ENCODE peak calls at places on chromosomes 6 and 20, in five cellular contexts. M is AG10803, T is GM13976, U is kidney, W is glutamatergic neuron. A is an unnamed sample.

GRCh38 chr6:63773200-63773599 is 137.6 kb downstream of the PHF3 start:
- DNase-seq in M (no peak), T (no peak), U (no peak), W (no peak), A (no peak)

GRCh38 chr6:76770166-76770565 is 693.1 kb downstream of the HTR1B start:
- DNase-seq in M (no peak), T (no peak), U (no peak), W (no peak), A (no peak)

GRCh38 chr20:676315-676937 is 824 bp upstream of the SCRT2 start:
- DNase-seq in M (no peak), T (no peak), U (no peak), W (peak; percentile 47), A (no peak)

GRCh38 chr20:20364016-20364746 is 3.7 kb upstream of the INSM1 start:
- DNase-seq in M (no peak), T (no peak), U (no peak), W (peak; percentile 82), A (no peak)

GRCh38 chr6:141321486-141322347 is 811.0 kb upstream of the GJE1 start:
- DNase-seq in M (peak; percentile 45), T (no peak), U (no peak), W (no peak), A (no peak)

GRCh38 chr6:164408868-164409267 is 900.5 kb downstream of the C6orf118 start:
- DNase-seq in M (no peak), T (no peak), U (no peak), W (no peak), A (no peak)

GRCh38 chr20:22974354-22974753 is 60.8 kb upstream of the SSTR4 start:
- DNase-seq in M (no peak), T (no peak), U (no peak), W (no peak), A (peak; percentile 53)

GRCh38 chr20:53428997-53429396 is 164.6 kb downstream of the ZNF217 start:
- DNase-seq in M (no peak), T (no peak), U (no peak), W (no peak), A (no peak)

GRCh38 chr6:43278524-43279078 is 19.5 kb upstream of the SLC22A7 start:
- DNase-seq in M (peak; percentile 39), T (no peak), U (no peak), W (no peak), A (no peak)

GRCh38 chr20:24991897-24992419 is 593 bp downstream of the APMAP start:
- DNase-seq in M (no peak), T (no peak), U (peak; percentile 85), W (peak; percentile 49), A (no peak)

GRCh38 chr20:64077094-64077493 is 2.2 kb downstream of the RGS19 start:
- DNase-seq in M (no peak), T (peak; percentile 75), U (peak; percentile 78), W (no peak), A (no peak)

GRCh38 chr20:19710336-19710721 is 47.7 kb upstream of the RIN2 start:
- DNase-seq in M (no peak), T (no peak), U (no peak), W (no peak), A (no peak)

GRCh38 chr6:96626749-96627353 is 63.9 kb downstream of the FHL5 start:
- DNase-seq in M (peak; percentile 38), T (peak; percentile 46), U (no peak), W (no peak), A (peak; percentile 31)

GRCh38 chr20:49853640-49854039 is 41.0 kb downstream of the SLC9A8 start:
- DNase-seq in M (peak; percentile 72), T (no peak), U (no peak), W (peak; percentile 27), A (peak; percentile 73)

GRCh38 chr6:34056301-34056700 is 89.6 kb downstream of the GRM4 start:
- DNase-seq in M (peak; percentile 76), T (peak; percentile 63), U (peak; percentile 93), W (peak; percentile 49), A (no peak)

GRCh38 chr20:59144179-59144830 is 19.3 kb upstream of the ZNF831 start:
- DNase-seq in M (no peak), T (no peak), U (no peak), W (no peak), A (no peak)

GRCh38 chr20:63652192-63652980 is 838 bp downstream of the STMN3 start:
- DNase-seq in M (no peak), T (no peak), U (peak; percentile 89), W (peak; percentile 88), A (no peak)

GRCh38 chr20:43959079-43959919 is 44.6 kb downstream of the TOX2 start:
- DNase-seq in M (peak; percentile 41), T (no peak), U (no peak), W (no peak), A (peak; percentile 53)

GRCh38 chr6:140043762-140044378 is 669.4 kb upstream of the CITED2 start:
- DNase-seq in M (peak; percentile 39), T (no peak), U (no peak), W (no peak), A (peak; percentile 67)

GRCh38 chr20:43849496-43850197 is 65.0 kb upstream of the TOX2 start:
- DNase-seq in M (peak; percentile 28), T (no peak), U (no peak), W (no peak), A (peak; percentile 86)

GRCh38 chr20:31663838-31664695 is 26.4 kb downstream of the COX4I2 start:
- DNase-seq in M (no peak), T (no peak), U (no peak), W (no peak), A (no peak)

GRCh38 chr20:62357681-62358080 is 9.4 kb downstream of the LAMA5 start:
- DNase-seq in M (no peak), T (no peak), U (peak; percentile 73), W (peak; percentile 61), A (no peak)

GRCh38 chr6:158593670-158594069 is 33.8 kb downstream of the TMEM181 start:
- DNase-seq in M (no peak), T (no peak), U (no peak), W (no peak), A (no peak)

GRCh38 chr6:158597565-158597964 is 37.7 kb downstream of the TMEM181 start:
- DNase-seq in M (no peak), T (no peak), U (no peak), W (no peak), A (no peak)

GRCh38 chr6:158591134-158591809 is 31.4 kb downstream of the TMEM181 start:
- DNase-seq in M (no peak), T (no peak), U (no peak), W (peak; percentile 69), A (no peak)

GRCh38 chr6:158596861-158597260 is 37.0 kb downstream of the TMEM181 start:
- DNase-seq in M (no peak), T (no peak), U (no peak), W (peak; percentile 69), A (no peak)

DNA sequence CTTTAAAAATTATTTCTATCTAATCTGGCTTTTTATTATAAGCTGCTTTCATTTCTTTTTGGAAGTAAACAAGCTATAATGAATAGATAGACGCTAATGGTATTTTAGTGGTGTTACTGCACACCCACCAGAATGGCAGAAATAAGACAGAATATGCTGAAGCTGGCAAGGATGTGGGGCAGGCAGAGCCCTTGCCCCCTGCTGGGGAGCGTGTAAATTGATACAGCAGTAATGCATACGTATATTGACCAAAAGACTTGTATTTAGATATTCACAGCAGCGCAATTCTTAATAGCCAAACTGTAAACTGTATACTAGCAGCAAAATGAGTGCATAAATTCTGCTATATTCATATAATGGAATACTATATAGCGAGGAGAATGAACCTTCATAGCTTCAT is 35.3 kb downstream of the TMEM181 start:
- DNase-seq in M (peak; percentile 3), T (no peak), U (no peak), W (no peak), A (no peak)
- TF ChIP-seq CTCF in M (peak; percentile 32), T (no peak), U (no peak), W (peak; percentile 29), A (peak; percentile 19)

GRCh38 chr6:83518946-83519489 is 6.7 kb downstream of the PRSS35 start:
- DNase-seq in M (peak; percentile 50), T (no peak), U (no peak), W (no peak), A (peak; percentile 11)
- TF ChIP-seq CTCF in M (peak; percentile 57), T (no peak), U (no peak), W (no peak), A (no peak)

GRCh38 chr6:3412779-3413500 is 43.9 kb downstream of the SLC22A23 start:
- DNase-seq in M (no peak), T (no peak), U (no peak), W (no peak), A (no peak)

GRCh38 chr6:3409699-3410384 is 47.0 kb downstream of the SLC22A23 start:
- DNase-seq in M (no peak), T (no peak), U (no peak), W (no peak), A (peak; percentile 50)

GRCh38 chr6:3408665-3409064 is 48.2 kb downstream of the SLC22A23 start:
- DNase-seq in M (no peak), T (no peak), U (no peak), W (no peak), A (no peak)

GRCh38 chr6:3411967-3412778 is 44.7 kb downstream of the SLC22A23 start:
- DNase-seq in M (no peak), T (no peak), U (no peak), W (no peak), A (no peak)

DNA sequence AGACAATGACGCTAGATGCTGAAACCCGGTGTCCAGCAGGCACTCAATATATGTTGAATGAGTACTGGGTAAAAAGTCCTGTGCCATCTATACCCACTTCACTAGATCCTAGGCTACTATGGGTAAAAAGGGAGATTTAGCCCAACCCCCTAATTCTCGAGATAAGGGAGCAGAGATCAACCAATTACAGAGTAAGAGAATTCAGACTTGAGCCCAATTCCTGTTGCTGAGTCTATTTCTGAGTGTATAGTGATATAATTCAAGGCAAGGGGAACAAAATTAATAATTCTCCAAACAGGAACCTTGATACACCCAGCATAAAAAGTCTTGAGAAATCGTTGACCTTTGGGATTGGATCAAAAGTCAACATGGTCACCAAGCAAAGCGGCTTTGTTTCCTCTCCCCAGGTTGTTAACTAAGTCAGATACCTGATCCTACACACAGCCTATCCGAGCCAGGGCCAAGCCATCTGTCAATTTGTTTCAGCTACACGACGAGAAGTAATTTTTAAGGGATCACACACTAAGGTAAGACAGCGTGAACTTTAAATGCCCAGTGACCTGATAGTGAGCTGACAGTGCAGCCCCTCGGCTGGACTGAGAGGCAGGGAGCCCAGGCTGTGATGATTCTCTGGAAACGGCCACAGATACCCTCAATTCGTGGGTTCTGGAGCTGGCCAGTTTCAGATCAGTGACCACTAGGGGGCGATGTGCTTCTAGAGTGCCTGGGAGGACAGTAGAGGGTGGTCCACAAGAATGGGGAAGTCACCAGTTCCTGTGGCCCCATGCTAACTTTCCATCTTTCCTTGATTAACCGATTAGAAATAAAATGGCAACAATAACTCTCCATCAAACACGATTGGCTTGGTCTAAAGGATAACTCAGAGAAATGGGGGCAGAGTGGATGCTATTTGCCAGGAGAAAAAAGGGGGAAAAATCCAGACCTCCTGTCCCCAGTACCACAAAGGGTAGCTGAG is 46.2 kb downstream of the SLC22A23 start:
- DNase-seq in M (peak; percentile 52), T (peak; percentile 64), U (no peak), W (peak; percentile 81), A (peak; percentile 71)
- TF ChIP-seq CTCF in M (peak; percentile 80), T (peak; percentile 58), U (peak; percentile 76), W (peak; percentile 88), A (peak; percentile 64)

GRCh38 chr6:160297310-160297709 is 38.7 kb upstream of the SLC22A2 start:
- DNase-seq in M (no peak), T (no peak), U (no peak), W (no peak), A (peak; percentile 21)
- TF ChIP-seq CTCF in M (no peak), T (no peak), U (peak; percentile 44), W (no peak), A (no peak)

GRCh38 chr6:32116674-32117073 is 7.5 kb upstream of the TNXB start:
- DNase-seq in M (no peak), T (no peak), U (no peak), W (no peak), A (no peak)
- TF ChIP-seq CTCF in M (peak; percentile 56), T (no peak), U (peak; percentile 14), W (peak; percentile 70), A (no peak)

A was measured in MCF 10A.